ENCODE peak calls at places on chromosomes 3 and 15, in ten cellular contexts. One of them, this sample, is unnamed.

GRCh38 chr15:95995375-95996168 is 334.9 kb upstream of the NR2F2 start:
- DNase-seq in HCT116: no peak
- DNase-seq in uterus: no peak
- DNase-seq in CD8-positive, alpha-beta T cell: no peak
- DNase-seq in aorta: no peak
- DNase-seq in right lobe of liver: no peak
- DNase-seq in A549: no peak
- DNase-seq in ovary: no peak
- DNase-seq in upper lobe of right lung: no peak
- DNase-seq in dorsolateral prefrontal cortex: no peak
- DNase-seq in this sample: no peak

GRCh38 chr3:47225310-47225906 is 57.2 kb downstream of the KIF9 start:
- DNase-seq in HCT116: no peak
- DNase-seq in ovary: no peak
- DNase-seq in upper lobe of right lung: no peak
- DNase-seq in uterus: no peak
- DNase-seq in dorsolateral prefrontal cortex: no peak
- DNase-seq in A549: no peak
- DNase-seq in right lobe of liver: no peak
- DNase-seq in CD8-positive, alpha-beta T cell: no peak
- DNase-seq in aorta: no peak
- DNase-seq in this sample: no peak

GRCh38 chr3:65279225-65279624 is 591.4 kb upstream of the ADAMTS9 start:
- DNase-seq in aorta: no peak
- DNase-seq in ovary: no peak
- DNase-seq in HCT116: no peak
- DNase-seq in A549: no peak
- DNase-seq in dorsolateral prefrontal cortex: no peak
- DNase-seq in CD8-positive, alpha-beta T cell: no peak
- DNase-seq in right lobe of liver: no peak
- DNase-seq in uterus: no peak
- DNase-seq in upper lobe of right lung: no peak
- DNase-seq in this sample: no peak

GRCh38 chr3:136078421-136079364 is 113.2 kb downstream of the PPP2R3A start:
- DNase-seq in uterus: no peak
- DNase-seq in ovary: no peak
- DNase-seq in A549: peak
- DNase-seq in aorta: no peak
- DNase-seq in upper lobe of right lung: no peak
- DNase-seq in dorsolateral prefrontal cortex: no peak
- DNase-seq in right lobe of liver: no peak
- DNase-seq in HCT116: no peak
- DNase-seq in CD8-positive, alpha-beta T cell: no peak
- DNase-seq in this sample: no peak

GRCh38 chr3:26964836-26965235 is 342.3 kb downstream of the LRRC3B start:
- DNase-seq in upper lobe of right lung: no peak
- DNase-seq in uterus: no peak
- DNase-seq in aorta: no peak
- DNase-seq in dorsolateral prefrontal cortex: no peak
- DNase-seq in ovary: no peak
- DNase-seq in A549: no peak
- DNase-seq in CD8-positive, alpha-beta T cell: no peak
- DNase-seq in HCT116: no peak
- DNase-seq in right lobe of liver: no peak
- DNase-seq in this sample: no peak

GRCh38 chr15:36449084-36449661 is 130.3 kb upstream of the CDIN1 start:
- DNase-seq in uterus: no peak
- DNase-seq in aorta: no peak
- DNase-seq in dorsolateral prefrontal cortex: no peak
- DNase-seq in right lobe of liver: no peak
- DNase-seq in ovary: no peak
- DNase-seq in upper lobe of right lung: no peak
- DNase-seq in A549: no peak
- DNase-seq in CD8-positive, alpha-beta T cell: no peak
- DNase-seq in HCT116: peak
- DNase-seq in this sample: no peak

GRCh38 chr3:124491098-124491497 is 239.2 kb upstream of the UMPS start:
- DNase-seq in uterus: no peak
- DNase-seq in A549: no peak
- DNase-seq in CD8-positive, alpha-beta T cell: no peak
- DNase-seq in ovary: no peak
- DNase-seq in dorsolateral prefrontal cortex: no peak
- DNase-seq in upper lobe of right lung: no peak
- DNase-seq in right lobe of liver: no peak
- DNase-seq in aorta: no peak
- DNase-seq in HCT116: no peak
- DNase-seq in this sample: no peak

GRCh38 chr15:48459571-48460461 is 128.6 kb downstream of the DUT start:
- DNase-seq in upper lobe of right lung: no peak
- DNase-seq in uterus: no peak
- DNase-seq in ovary: no peak
- DNase-seq in dorsolateral prefrontal cortex: no peak
- DNase-seq in CD8-positive, alpha-beta T cell: no peak
- DNase-seq in A549: no peak
- DNase-seq in HCT116: peak
- DNase-seq in right lobe of liver: no peak
- DNase-seq in aorta: no peak
- DNase-seq in this sample: no peak

GRCh38 chr3:25520926-25521559 is 93.0 kb downstream of the RARB start:
- DNase-seq in CD8-positive, alpha-beta T cell: no peak
- DNase-seq in A549: no peak
- DNase-seq in upper lobe of right lung: no peak
- DNase-seq in HCT116: no peak
- DNase-seq in aorta: no peak
- DNase-seq in uterus: no peak
- DNase-seq in dorsolateral prefrontal cortex: no peak
- DNase-seq in ovary: no peak
- DNase-seq in right lobe of liver: no peak
- DNase-seq in this sample: no peak

GRCh38 chr3:54304867-54305266 is 182.5 kb downstream of the CACNA2D3 start:
- DNase-seq in right lobe of liver: no peak
- DNase-seq in ovary: no peak
- DNase-seq in uterus: no peak
- DNase-seq in A549: no peak
- DNase-seq in CD8-positive, alpha-beta T cell: no peak
- DNase-seq in upper lobe of right lung: no peak
- DNase-seq in aorta: no peak
- DNase-seq in HCT116: no peak
- DNase-seq in dorsolateral prefrontal cortex: no peak
- DNase-seq in this sample: no peak

GRCh38 chr15:65793813-65794104 is 1.7 kb upstream of the DENND4A start:
- DNase-seq in CD8-positive, alpha-beta T cell: no peak
- DNase-seq in A549: no peak
- DNase-seq in aorta: no peak
- DNase-seq in uterus: no peak
- DNase-seq in HCT116: no peak
- DNase-seq in upper lobe of right lung: no peak
- DNase-seq in right lobe of liver: no peak
- DNase-seq in dorsolateral prefrontal cortex: no peak
- DNase-seq in ovary: no peak
- DNase-seq in this sample: no peak

GRCh38 chr3:78029775-78030174 is 989.9 kb downstream of the ROBO2 start:
- DNase-seq in right lobe of liver: peak
- DNase-seq in A549: no peak
- DNase-seq in uterus: no peak
- DNase-seq in dorsolateral prefrontal cortex: no peak
- DNase-seq in ovary: peak
- DNase-seq in aorta: peak
- DNase-seq in HCT116: no peak
- DNase-seq in CD8-positive, alpha-beta T cell: no peak
- DNase-seq in upper lobe of right lung: peak
- DNase-seq in this sample: no peak

GRCh38 chr3:195868866-195869412 is 39.4 kb downstream of the TNK2 start:
- DNase-seq in dorsolateral prefrontal cortex: no peak
- DNase-seq in aorta: peak
- DNase-seq in ovary: no peak
- DNase-seq in A549: no peak
- DNase-seq in right lobe of liver: peak
- DNase-seq in CD8-positive, alpha-beta T cell: no peak
- DNase-seq in uterus: no peak
- DNase-seq in upper lobe of right lung: no peak
- DNase-seq in HCT116: no peak
- DNase-seq in this sample: no peak

GRCh38 chr15:92941668-92942067 is 41.5 kb downstream of the CHD2 start:
- DNase-seq in CD8-positive, alpha-beta T cell: no peak
- DNase-seq in upper lobe of right lung: no peak
- DNase-seq in dorsolateral prefrontal cortex: no peak
- DNase-seq in aorta: no peak
- DNase-seq in ovary: no peak
- DNase-seq in A549: no peak
- DNase-seq in right lobe of liver: no peak
- DNase-seq in HCT116: no peak
- DNase-seq in uterus: no peak
- DNase-seq in this sample: no peak

GRCh38 chr15:73286356-73286755 is 82.4 kb downstream of the HCN4 start:
- DNase-seq in HCT116: no peak
- DNase-seq in dorsolateral prefrontal cortex: no peak
- DNase-seq in right lobe of liver: no peak
- DNase-seq in ovary: no peak
- DNase-seq in aorta: no peak
- DNase-seq in uterus: no peak
- DNase-seq in upper lobe of right lung: no peak
- DNase-seq in A549: no peak
- DNase-seq in CD8-positive, alpha-beta T cell: no peak
- DNase-seq in this sample: no peak

GRCh38 chr3:59839810-59840515 is 790.1 kb upstream of the CFAP20DC start:
- DNase-seq in CD8-positive, alpha-beta T cell: no peak
- DNase-seq in ovary: no peak
- DNase-seq in HCT116: no peak
- DNase-seq in aorta: no peak
- DNase-seq in upper lobe of right lung: no peak
- DNase-seq in right lobe of liver: no peak
- DNase-seq in A549: no peak
- DNase-seq in dorsolateral prefrontal cortex: no peak
- DNase-seq in uterus: no peak
- DNase-seq in this sample: no peak

GRCh38 chr3:71107926-71108325 is 475.6 kb downstream of the FOXP1 start:
- DNase-seq in ovary: no peak
- DNase-seq in CD8-positive, alpha-beta T cell: no peak
- DNase-seq in aorta: no peak
- DNase-seq in HCT116: no peak
- DNase-seq in right lobe of liver: no peak
- DNase-seq in dorsolateral prefrontal cortex: no peak
- DNase-seq in uterus: no peak
- DNase-seq in A549: no peak
- DNase-seq in upper lobe of right lung: no peak
- DNase-seq in this sample: no peak
- H3K27ac ChIP-seq in ovary: no peak
- H3K27ac ChIP-seq in CD8-positive, alpha-beta T cell: no peak
- H3K27ac ChIP-seq in aorta: peak
- H3K27ac ChIP-seq in HCT116: no peak
- H3K27ac ChIP-seq in right lobe of liver: peak
- H3K27ac ChIP-seq in dorsolateral prefrontal cortex: no peak
- H3K27ac ChIP-seq in uterus: no peak
- H3K27ac ChIP-seq in A549: no peak
- H3K27ac ChIP-seq in upper lobe of right lung: peak
- H3K27ac ChIP-seq in this sample: no peak

GRCh38 chr3:15973414-15973813 is 175.6 kb upstream of the ANKRD28 start:
- DNase-seq in uterus: no peak
- DNase-seq in upper lobe of right lung: no peak
- DNase-seq in aorta: no peak
- DNase-seq in dorsolateral prefrontal cortex: no peak
- DNase-seq in right lobe of liver: no peak
- DNase-seq in A549: no peak
- DNase-seq in ovary: no peak
- DNase-seq in HCT116: no peak
- DNase-seq in CD8-positive, alpha-beta T cell: no peak
- DNase-seq in this sample: no peak
- H3K27ac ChIP-seq in uterus: no peak
- H3K27ac ChIP-seq in upper lobe of right lung: no peak
- H3K27ac ChIP-seq in aorta: no peak
- H3K27ac ChIP-seq in dorsolateral prefrontal cortex: no peak
- H3K27ac ChIP-seq in right lobe of liver: no peak
- H3K27ac ChIP-seq in A549: peak
- H3K27ac ChIP-seq in ovary: no peak
- H3K27ac ChIP-seq in HCT116: no peak
- H3K27ac ChIP-seq in CD8-positive, alpha-beta T cell: no peak
- H3K27ac ChIP-seq in this sample: no peak

DNA sequence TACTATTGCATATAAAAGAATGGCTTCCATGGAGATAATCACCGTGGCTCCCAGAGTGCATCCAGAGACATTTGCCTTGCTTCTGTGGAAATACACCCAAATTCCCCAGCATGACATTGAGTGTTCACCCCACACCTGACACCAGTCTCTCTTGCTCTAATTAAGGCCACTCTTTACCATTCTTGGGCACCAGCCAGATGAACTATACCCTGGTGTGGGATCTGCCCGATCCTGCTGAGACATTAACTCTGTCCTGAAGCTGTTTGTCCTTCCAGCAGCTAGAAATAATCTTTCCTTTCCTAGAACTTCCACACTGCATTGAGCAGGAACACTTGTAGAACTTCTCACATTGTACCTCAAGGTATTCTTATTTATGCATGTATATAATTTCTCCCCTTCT is 105.2 kb downstream of the LPP start:
- DNase-seq in HCT116: no peak
- DNase-seq in right lobe of liver: no peak
- DNase-seq in CD8-positive, alpha-beta T cell: no peak
- DNase-seq in uterus: no peak
- DNase-seq in dorsolateral prefrontal cortex: no peak
- DNase-seq in aorta: no peak
- DNase-seq in upper lobe of right lung: no peak
- DNase-seq in A549: no peak
- DNase-seq in ovary: no peak
- DNase-seq in this sample: no peak
- H3K27ac ChIP-seq in HCT116: no peak
- H3K27ac ChIP-seq in right lobe of liver: no peak
- H3K27ac ChIP-seq in CD8-positive, alpha-beta T cell: no peak
- H3K27ac ChIP-seq in uterus: peak
- H3K27ac ChIP-seq in dorsolateral prefrontal cortex: peak
- H3K27ac ChIP-seq in aorta: peak
- H3K27ac ChIP-seq in upper lobe of right lung: no peak
- H3K27ac ChIP-seq in A549: peak
- H3K27ac ChIP-seq in ovary: no peak
- H3K27ac ChIP-seq in this sample: no peak

GRCh38 chr15:52020253-52021085 is 1.4 kb downstream of the MAPK6 start:
- DNase-seq in HCT116: no peak
- DNase-seq in ovary: no peak
- DNase-seq in CD8-positive, alpha-beta T cell: no peak
- DNase-seq in aorta: no peak
- DNase-seq in uterus: no peak
- DNase-seq in upper lobe of right lung: no peak
- DNase-seq in A549: no peak
- DNase-seq in dorsolateral prefrontal cortex: no peak
- DNase-seq in right lobe of liver: no peak
- DNase-seq in this sample: no peak
- H3K27ac ChIP-seq in HCT116: peak
- H3K27ac ChIP-seq in ovary: peak
- H3K27ac ChIP-seq in CD8-positive, alpha-beta T cell: peak
- H3K27ac ChIP-seq in aorta: peak
- H3K27ac ChIP-seq in uterus: peak
- H3K27ac ChIP-seq in upper lobe of right lung: peak
- H3K27ac ChIP-seq in A549: peak
- H3K27ac ChIP-seq in dorsolateral prefrontal cortex: peak
- H3K27ac ChIP-seq in right lobe of liver: peak
- H3K27ac ChIP-seq in this sample: peak

GRCh38 chr3:69084326-69084667 is 440 bp upstream of the ARL6IP5 start:
- DNase-seq in CD8-positive, alpha-beta T cell: no peak
- DNase-seq in upper lobe of right lung: no peak
- DNase-seq in A549: peak
- DNase-seq in ovary: no peak
- DNase-seq in uterus: no peak
- DNase-seq in HCT116: no peak
- DNase-seq in dorsolateral prefrontal cortex: no peak
- DNase-seq in right lobe of liver: no peak
- DNase-seq in aorta: no peak
- DNase-seq in this sample: no peak
- H3K27ac ChIP-seq in CD8-positive, alpha-beta T cell: peak
- H3K27ac ChIP-seq in upper lobe of right lung: peak
- H3K27ac ChIP-seq in A549: peak
- H3K27ac ChIP-seq in ovary: no peak
- H3K27ac ChIP-seq in uterus: peak
- H3K27ac ChIP-seq in HCT116: no peak
- H3K27ac ChIP-seq in dorsolateral prefrontal cortex: peak
- H3K27ac ChIP-seq in right lobe of liver: peak
- H3K27ac ChIP-seq in aorta: peak
- H3K27ac ChIP-seq in this sample: peak

This sample was measured in lower lobe of right lung.